ENCODE peak calls at places on chromosomes 5 and 9, in six cellular contexts. One of them, this sample, is unnamed.
A peak's percentile ranks its signal among the peaks of the same experiment; 100 is the strongest.

GRCh38 chr5:10876345-10876744 is 115.3 kb upstream of the DAP start:
- DNase-seq in IMR-90: no peak
- DNase-seq in K562: no peak
- DNase-seq in fibroblast of lung: no peak
- DNase-seq in HCT116: no peak
- DNase-seq in hepatocyte: no peak
- DNase-seq in this sample: no peak

GRCh38 chr5:131277415-131277814 is 13.6 kb downstream of the CDC42SE2 start:
- DNase-seq in IMR-90: no peak
- DNase-seq in K562: no peak
- DNase-seq in fibroblast of lung: no peak
- DNase-seq in HCT116: no peak
- DNase-seq in hepatocyte: no peak
- DNase-seq in this sample: no peak

GRCh38 chr5:151063136-151063544 is 17.7 kb downstream of the TNIP1 start:
- DNase-seq in IMR-90: peak; percentile 87
- DNase-seq in K562: peak; percentile 47
- DNase-seq in fibroblast of lung: peak; percentile 75
- DNase-seq in HCT116: no peak
- DNase-seq in hepatocyte: no peak
- DNase-seq in this sample: peak; percentile 99

GRCh38 chr5:35803221-35803651 is 53.5 kb upstream of the IL7R start:
- DNase-seq in IMR-90: peak; percentile 79
- DNase-seq in K562: no peak
- DNase-seq in fibroblast of lung: peak; percentile 69
- DNase-seq in HCT116: no peak
- DNase-seq in hepatocyte: peak; percentile 75
- DNase-seq in this sample: peak; percentile 49

GRCh38 chr5:54205453-54205852 is 104.9 kb downstream of the ARL15 start:
- DNase-seq in IMR-90: no peak
- DNase-seq in K562: no peak
- DNase-seq in fibroblast of lung: no peak
- DNase-seq in HCT116: no peak
- DNase-seq in hepatocyte: no peak
- DNase-seq in this sample: no peak

GRCh38 chr9:128656416-128657343 is at the start of gene DYNC2I2:
- DNase-seq in IMR-90: peak; percentile 90
- DNase-seq in K562: peak; percentile 100
- DNase-seq in fibroblast of lung: peak; percentile 94
- DNase-seq in HCT116: peak; percentile 89
- DNase-seq in hepatocyte: peak; percentile 97
- DNase-seq in this sample: peak; percentile 100

GRCh38 chr5:672329-673139 is 20.6 kb downstream of the TPPP start:
- DNase-seq in IMR-90: peak; percentile 68
- DNase-seq in K562: peak; percentile 49
- DNase-seq in fibroblast of lung: peak; percentile 82
- DNase-seq in HCT116: no peak
- DNase-seq in hepatocyte: peak; percentile 93
- DNase-seq in this sample: peak; percentile 97

GRCh38 chr5:144230806-144231205 is 60.1 kb downstream of the KCTD16 start:
- DNase-seq in IMR-90: no peak
- DNase-seq in K562: no peak
- DNase-seq in fibroblast of lung: no peak
- DNase-seq in HCT116: no peak
- DNase-seq in hepatocyte: no peak
- DNase-seq in this sample: no peak

GRCh38 chr9:109912726-109913460 is 132.9 kb downstream of the PALM2AKAP2 start:
- DNase-seq in IMR-90: peak; percentile 32
- DNase-seq in K562: no peak
- DNase-seq in fibroblast of lung: peak; percentile 70
- DNase-seq in HCT116: no peak
- DNase-seq in hepatocyte: no peak
- DNase-seq in this sample: no peak

GRCh38 chr5:4630031-4630430 is 510.1 kb upstream of the ADAMTS16 start:
- DNase-seq in IMR-90: no peak
- DNase-seq in K562: no peak
- DNase-seq in fibroblast of lung: no peak
- DNase-seq in HCT116: no peak
- DNase-seq in hepatocyte: peak; percentile 49
- DNase-seq in this sample: no peak

GRCh38 chr9:133708123-133708769 is 29.9 kb downstream of the SARDH start:
- DNase-seq in IMR-90: no peak
- DNase-seq in K562: no peak
- DNase-seq in fibroblast of lung: no peak
- DNase-seq in HCT116: no peak
- DNase-seq in hepatocyte: no peak
- DNase-seq in this sample: no peak

GRCh38 chr5:142929602-142930001 is 159.4 kb downstream of the ARHGAP26 start:
- DNase-seq in IMR-90: no peak
- DNase-seq in K562: no peak
- DNase-seq in fibroblast of lung: no peak
- DNase-seq in HCT116: no peak
- DNase-seq in hepatocyte: no peak
- DNase-seq in this sample: no peak

GRCh38 chr9:98020471-98021145 is 35.9 kb upstream of the NANS start:
- DNase-seq in IMR-90: no peak
- DNase-seq in K562: no peak
- DNase-seq in fibroblast of lung: no peak
- DNase-seq in HCT116: no peak
- DNase-seq in hepatocyte: no peak
- DNase-seq in this sample: no peak

GRCh38 chr9:98016137-98016680 is 33.1 kb downstream of the ANP32B start:
- DNase-seq in IMR-90: no peak
- DNase-seq in K562: no peak
- DNase-seq in fibroblast of lung: no peak
- DNase-seq in HCT116: no peak
- DNase-seq in hepatocyte: no peak
- DNase-seq in this sample: no peak

GRCh38 chr9:98017306-98017705 is 34.2 kb downstream of the ANP32B start:
- DNase-seq in IMR-90: no peak
- DNase-seq in K562: no peak
- DNase-seq in fibroblast of lung: no peak
- DNase-seq in HCT116: no peak
- DNase-seq in hepatocyte: no peak
- DNase-seq in this sample: peak; percentile 62

GRCh38 chr9:98019098-98019497 is 36.0 kb downstream of the ANP32B start:
- DNase-seq in IMR-90: no peak
- DNase-seq in K562: no peak
- DNase-seq in fibroblast of lung: no peak
- DNase-seq in HCT116: no peak
- DNase-seq in hepatocyte: no peak
- DNase-seq in this sample: no peak

GRCh38 chr9:98018347-98018746 is 35.2 kb downstream of the ANP32B start:
- DNase-seq in IMR-90: no peak
- DNase-seq in K562: no peak
- DNase-seq in fibroblast of lung: no peak
- DNase-seq in HCT116: no peak
- DNase-seq in hepatocyte: no peak
- DNase-seq in this sample: no peak
- H4K20me1 ChIP-seq in IMR-90: no peaks in the 10 kb centered on the region
- H4K20me1 ChIP-seq in K562: peaks cover 4% of the 10 kb centered on the region
- H4K20me1 ChIP-seq in fibroblast of lung: no peaks in the 10 kb centered on the region
- H4K20me1 ChIP-seq in HCT116: peaks cover 11% of the 10 kb centered on the region
- H4K20me1 ChIP-seq in hepatocyte: no peaks in the 10 kb centered on the region
- H4K20me1 ChIP-seq in this sample: no peaks in the 10 kb centered on the region

DNA sequence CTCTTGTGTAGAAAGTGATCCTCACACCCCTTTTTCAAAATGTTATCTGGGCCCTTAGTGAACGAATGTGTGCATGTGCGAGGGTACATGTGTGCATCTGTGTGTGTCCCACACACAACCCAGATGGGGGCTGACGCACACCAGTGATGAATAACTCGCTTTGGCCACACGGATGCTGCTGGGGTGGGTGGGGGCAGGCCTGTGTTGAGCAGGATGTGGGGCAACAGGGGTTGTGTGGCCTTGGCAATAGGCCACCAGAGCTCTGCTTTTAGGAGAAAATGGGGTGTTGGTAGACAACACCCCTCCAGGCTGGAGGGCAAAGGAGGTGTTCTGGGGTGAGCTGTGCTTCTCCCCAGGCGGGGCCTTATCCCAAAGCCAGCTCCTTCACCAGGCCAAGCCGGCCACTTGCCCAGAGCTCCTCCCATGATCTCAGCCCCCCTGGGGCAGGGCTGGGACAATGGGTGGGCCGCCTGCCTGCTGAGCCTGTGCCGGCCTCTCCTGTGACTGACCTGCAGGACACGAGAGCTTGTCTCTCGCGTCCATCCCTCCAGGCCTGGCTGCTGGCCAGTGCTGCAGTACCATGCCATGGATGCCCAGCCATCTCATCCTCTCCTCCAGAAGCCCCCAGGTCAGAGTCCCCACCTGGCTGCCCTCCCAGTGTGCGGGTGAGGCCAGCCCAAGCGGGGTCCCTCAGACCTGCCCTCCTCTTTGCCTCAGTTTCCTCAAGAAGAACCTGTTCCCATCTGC is 1.7 kb downstream of the DBN1 start:
- DNase-seq in IMR-90: peak; percentile 65
- DNase-seq in K562: no peak
- DNase-seq in fibroblast of lung: peak; percentile 68
- DNase-seq in HCT116: no peak
- DNase-seq in hepatocyte: no peak
- DNase-seq in this sample: peak; percentile 95
- H4K20me1 ChIP-seq in IMR-90: peaks cover 59% of the 10 kb centered on the region
- H4K20me1 ChIP-seq in K562: no peaks in the 10 kb centered on the region
- H4K20me1 ChIP-seq in fibroblast of lung: no peaks in the 10 kb centered on the region
- H4K20me1 ChIP-seq in HCT116: no peaks in the 10 kb centered on the region
- H4K20me1 ChIP-seq in hepatocyte: peaks cover 47% of the 10 kb centered on the region
- H4K20me1 ChIP-seq in this sample: peaks cover 50% of the 10 kb centered on the region

GRCh38 chr9:131666779-131667178 is 73.1 kb downstream of the RAPGEF1 start:
- DNase-seq in IMR-90: no peak
- DNase-seq in K562: no peak
- DNase-seq in fibroblast of lung: no peak
- DNase-seq in HCT116: no peak
- DNase-seq in hepatocyte: no peak
- DNase-seq in this sample: no peak
- H4K20me1 ChIP-seq in IMR-90: peaks cover 52% of the 10 kb centered on the region
- H4K20me1 ChIP-seq in K562: peaks cover 14% of the 10 kb centered on the region
- H4K20me1 ChIP-seq in fibroblast of lung: no peaks in the 10 kb centered on the region
- H4K20me1 ChIP-seq in HCT116: no peaks in the 10 kb centered on the region
- H4K20me1 ChIP-seq in hepatocyte: peaks cover 15% of the 10 kb centered on the region
- H4K20me1 ChIP-seq in this sample: peaks cover 28% of the 10 kb centered on the region

GRCh38 chr9:21513431-21513830 is 31.3 kb upstream of the IFNE start:
- DNase-seq in IMR-90: peak; percentile 46
- DNase-seq in K562: no peak
- DNase-seq in fibroblast of lung: no peak
- DNase-seq in HCT116: no peak
- DNase-seq in hepatocyte: no peak
- DNase-seq in this sample: no peak
- H4K20me1 ChIP-seq in IMR-90: no peaks in the 10 kb centered on the region
- H4K20me1 ChIP-seq in K562: no peaks in the 10 kb centered on the region
- H4K20me1 ChIP-seq in fibroblast of lung: no peaks in the 10 kb centered on the region
- H4K20me1 ChIP-seq in HCT116: peaks cover 66% of the 10 kb centered on the region
- H4K20me1 ChIP-seq in hepatocyte: no peaks in the 10 kb centered on the region
- H4K20me1 ChIP-seq in this sample: peaks cover 30% of the 10 kb centered on the region

GRCh38 chr9:136218673-136219072 is 13.7 kb upstream of the LHX3 start:
- DNase-seq in IMR-90: no peak
- DNase-seq in K562: no peak
- DNase-seq in fibroblast of lung: no peak
- DNase-seq in HCT116: no peak
- DNase-seq in hepatocyte: no peak
- DNase-seq in this sample: no peak
- H4K20me1 ChIP-seq in IMR-90: peaks cover 20% of the 10 kb centered on the region
- H4K20me1 ChIP-seq in K562: peaks cover 5% of the 10 kb centered on the region
- H4K20me1 ChIP-seq in fibroblast of lung: no peaks in the 10 kb centered on the region
- H4K20me1 ChIP-seq in HCT116: no peaks in the 10 kb centered on the region
- H4K20me1 ChIP-seq in hepatocyte: no peaks in the 10 kb centered on the region
- H4K20me1 ChIP-seq in this sample: peaks cover 22% of the 10 kb centered on the region

GRCh38 chr5:157196045-157196444 is 15.4 kb downstream of the ITK start:
- DNase-seq in IMR-90: no peak
- DNase-seq in K562: no peak
- DNase-seq in fibroblast of lung: no peak
- DNase-seq in HCT116: no peak
- DNase-seq in hepatocyte: no peak
- DNase-seq in this sample: no peak
- H4K20me1 ChIP-seq in IMR-90: no peaks in the 10 kb centered on the region
- H4K20me1 ChIP-seq in K562: no peaks in the 10 kb centered on the region
- H4K20me1 ChIP-seq in fibroblast of lung: no peaks in the 10 kb centered on the region
- H4K20me1 ChIP-seq in HCT116: no peaks in the 10 kb centered on the region
- H4K20me1 ChIP-seq in hepatocyte: no peaks in the 10 kb centered on the region
- H4K20me1 ChIP-seq in this sample: no peaks in the 10 kb centered on the region